ENCODE peak calls at places on chromosomes 3 and 15, in four cellular contexts. R is IMR-90, H is K562, V is HepG2. L is an unnamed sample.

GRCh38 chr3:134065836-134066538 is 36.3 kb upstream of the SLCO2A1 start:
- DNase-seq in R (no peak), V (no peak), H (no peak), L (no peak)

GRCh38 chr3:107938128-107938527 is 152.7 kb downstream of the CD47 start:
- DNase-seq in V (peak; percentile 4), R (peak; percentile 42), H (peak; percentile 11), L (peak; percentile 27)

GRCh38 chr3:107542665-107543064 is 19.9 kb downstream of the BBX start:
- DNase-seq in H (no peak), R (peak; percentile 36), V (no peak), L (no peak)

GRCh38 chr15:77966540-77967290 is 110.8 kb downstream of the TBC1D2B start:
- DNase-seq in H (peak; percentile 24), V (peak; percentile 32), R (peak; percentile 62), L (peak; percentile 65)

GRCh38 chr15:77907824-77908751 is 169.4 kb downstream of the TBC1D2B start:
- DNase-seq in V (peak; percentile 61), R (peak; percentile 18), H (peak; percentile 79), L (peak; percentile 77)

GRCh38 chr3:116743062-116743461 is 33.5 kb downstream of the TUSC7 start:
- DNase-seq in H (no peak), R (no peak), V (no peak), L (no peak)

GRCh38 chr15:82680200-82681102 is 29.2 kb downstream of the AP3B2 start:
- DNase-seq in H (peak; percentile 92), R (no peak), V (no peak), L (peak; percentile 65)

GRCh38 chr15:38864827-38865604 is 300.4 kb upstream of the RASGRP1 start:
- DNase-seq in R (peak; percentile 83), V (no peak), H (no peak), L (no peak)

GRCh38 chr3:155233213-155233612 is 60.3 kb downstream of the STRIT1 start:
- DNase-seq in H (peak; percentile 41), V (no peak), R (peak; percentile 81), L (no peak)

GRCh38 chr15:101684384-101684783 is 32.2 kb upstream of the TM2D3 start:
- DNase-seq in V (no peak), R (peak; percentile 82), H (no peak), L (no peak)
- H3K4me1 ChIP-seq in V (no peaks in the 10 kb centered on the region), R (peaks cover 10% of the 10 kb centered on the region), H (no peaks in the 10 kb centered on the region), L (no peaks in the 10 kb centered on the region)

DNA sequence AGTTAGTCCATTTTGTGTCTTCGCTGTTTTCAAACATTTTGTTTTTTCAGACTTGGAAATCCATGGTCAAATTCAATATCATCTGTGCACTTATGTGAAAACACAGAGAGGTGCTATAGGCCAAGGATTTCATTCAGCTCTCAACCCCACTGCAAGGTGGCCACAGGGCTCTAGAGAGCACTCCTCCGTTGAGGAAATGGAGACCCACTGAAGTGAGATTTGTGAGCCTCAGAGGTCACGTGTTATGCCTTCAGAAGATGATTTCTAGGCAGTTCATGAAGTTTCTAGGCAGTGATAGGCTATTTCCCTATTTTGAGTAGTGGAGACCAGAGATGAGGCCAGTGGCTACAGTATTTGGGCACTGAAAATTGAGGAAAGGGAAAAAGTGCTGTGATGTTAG is 88.2 kb downstream of the UNC13C start:
- DNase-seq in V (no peak), R (no peak), H (no peak), L (no peak)
- H3K4me1 ChIP-seq in V (no peaks in the 10 kb centered on the region), R (no peaks in the 10 kb centered on the region), H (no peaks in the 10 kb centered on the region), L (no peaks in the 10 kb centered on the region)

DNA sequence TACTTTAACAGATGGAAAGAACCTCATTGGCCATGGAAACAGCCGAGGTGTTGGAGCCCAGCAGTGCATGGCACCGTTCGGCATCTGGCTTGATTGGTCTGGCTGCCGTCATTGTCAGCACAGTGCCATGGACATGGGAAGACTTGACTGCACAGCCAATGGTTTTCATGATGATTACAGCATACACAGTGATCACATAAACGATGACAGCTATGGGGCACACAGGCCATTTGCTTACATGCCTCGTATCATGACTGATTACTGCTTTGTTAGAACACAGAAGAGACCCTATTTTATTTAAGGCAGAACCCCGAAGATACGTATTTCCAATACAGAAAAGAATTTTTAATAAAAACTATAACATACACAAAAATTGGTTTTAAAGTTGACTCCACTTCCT is 44.1 kb downstream of the PGPEP1L start:
- DNase-seq in R (no peak), H (no peak), V (no peak), L (no peak)
- H3K4me1 ChIP-seq in R (peaks cover 11% of the 10 kb centered on the region), H (no peaks in the 10 kb centered on the region), V (peaks cover 22% of the 10 kb centered on the region), L (no peaks in the 10 kb centered on the region)

DNA sequence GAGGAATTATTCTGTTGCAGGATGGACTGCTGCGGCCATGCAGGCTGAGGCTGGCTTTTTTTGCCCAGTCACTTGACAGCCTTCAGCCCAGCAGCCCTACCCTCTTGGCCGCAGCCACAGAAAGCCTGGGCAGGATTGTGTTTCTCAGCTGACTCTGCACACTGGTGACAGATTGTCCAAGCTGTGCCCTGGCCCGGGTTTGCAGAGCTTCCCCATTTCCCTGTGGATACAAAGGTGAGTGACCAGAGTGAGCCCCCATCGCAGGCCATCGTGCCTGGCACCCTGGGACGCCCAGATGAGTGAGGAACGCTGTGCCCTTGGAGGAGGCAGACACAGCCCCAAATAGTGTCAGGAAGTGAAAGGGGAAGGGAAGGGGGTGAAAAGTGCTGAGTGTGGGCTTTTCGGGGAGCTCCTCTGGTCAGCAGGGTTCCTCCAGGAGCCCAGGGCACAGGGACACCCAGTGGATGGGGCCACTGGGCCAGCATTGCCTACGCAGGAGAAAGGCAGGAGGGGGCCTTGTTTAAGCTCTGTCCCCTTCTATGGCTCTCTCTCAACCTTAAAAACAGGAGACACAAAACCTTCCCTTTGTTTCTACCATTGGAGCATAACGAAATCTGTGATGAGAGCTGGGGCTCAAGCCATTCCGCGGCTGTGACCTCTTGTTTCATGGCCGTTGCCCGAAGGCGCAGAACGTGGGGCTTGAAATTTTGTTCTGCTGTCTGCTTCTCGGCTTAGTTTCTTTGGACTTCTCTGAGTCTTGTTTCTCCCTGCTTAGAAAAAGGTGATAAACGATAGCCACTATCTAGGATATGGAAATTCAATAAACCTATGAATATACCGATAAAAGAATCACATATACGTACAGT is 91.5 kb upstream of the MEF2A start:
- DNase-seq in R (no peak), H (no peak), V (no peak), L (no peak)
- H3K4me1 ChIP-seq in R (peaks cover 24% of the 10 kb centered on the region), H (no peaks in the 10 kb centered on the region), V (peaks cover 44% of the 10 kb centered on the region), L (peaks cover 5% of the 10 kb centered on the region)

L was measured in OCI-LY7.